ENCODE peak calls at places on chromosomes 3 and 15, in seven cellular contexts. C, P, U, G, K, S and W are unnamed samples.

GRCh38 chr15:78696436-78696835 is 55.4 kb upstream of the CHRNB4 start:
- DNase-seq in U (no peak), P (no peak), G (no peak), K (no peak), S (no peak), C (no peak), W (no peak)

GRCh38 chr15:74156678-74157411 is 16.7 kb upstream of the ISLR start:
- DNase-seq in C (no peak), G (peak; percentile 70), U (no peak), K (peak; percentile 51), P (no peak), S (no peak), W (no peak)

GRCh38 chr3:126983653-126984390 is 907 bp downstream of the PLXNA1 start:
- DNase-seq in P (no peak), G (peak; percentile 62), S (peak; percentile 30), K (no peak), U (no peak), C (no peak), W (no peak)

GRCh38 chr3:160224256-160224655 is 966 bp upstream of the C3orf80 start:
- DNase-seq in U (no peak), C (no peak), P (no peak), S (no peak), K (no peak), G (peak; percentile 23), W (no peak)

GRCh38 chr15:38562278-38562677 is 2.3 kb downstream of the RASGRP1 start:
- DNase-seq in G (no peak), U (no peak), P (no peak), C (no peak), K (no peak), S (no peak), W (no peak)

GRCh38 chr3:172181936-172182708 is 142.7 kb downstream of the FNDC3B start:
- DNase-seq in S (peak; percentile 34), G (peak; percentile 17), K (no peak), C (no peak), P (peak; percentile 59), U (no peak), W (no peak)

GRCh38 chr3:97815149-97815917 is 6.5 kb upstream of the CRYBG3 start:
- DNase-seq in K (no peak), P (peak; percentile 59), G (no peak), S (peak; percentile 62), U (no peak), C (no peak), W (no peak)

GRCh38 chr3:17473761-17474160 is 268.7 kb downstream of the TBC1D5 start:
- DNase-seq in S (peak; percentile 16), K (no peak), U (no peak), P (no peak), C (no peak), G (no peak), W (no peak)

GRCh38 chr15:45265506-45265905 is 13.5 kb downstream of the SLC28A2 start:
- DNase-seq in G (no peak), C (no peak), U (no peak), S (peak; percentile 71), P (no peak), K (no peak), W (peak; percentile 52)

GRCh38 chr3:113140876-113141275 is 70.5 kb upstream of the BOC start:
- DNase-seq in S (peak; percentile 74), U (no peak), K (no peak), P (peak; percentile 29), G (no peak), C (no peak), W (peak; percentile 18)